ENCODE peak calls at places on chromosomes 6 and 20, in ten cellular contexts. K is endothelial cell, U is BJ, S is CD14-positive monocyte, Z is Calu3, P is spleen, X is mesothelial cell of epicardium, F is GM20000, B is neural progenitor cell, Y is AG04450. E is an unnamed sample.

GRCh38 chr6:44202972-44203750 is 13.6 kb upstream of the MYMX start:
- DNase-seq in F (no peak), K (no peak), S (no peak), Y (no peak), B (no peak), X (no peak), Z (no peak), U (no peak), P (no peak), E (no peak)

GRCh38 chr6:55282145-55282544 is 45.1 kb upstream of the GFRAL start:
- DNase-seq in F (no peak), K (no peak), Y (no peak), X (no peak), U (no peak), B (no peak), S (no peak), P (no peak), Z (no peak), E (no peak)

GRCh38 chr6:118705799-118706481 is 54.5 kb upstream of the CEP85L start:
- DNase-seq in S (no peak), K (no peak), F (peak), Z (peak), P (no peak), Y (no peak), U (no peak), B (peak), X (no peak), E (no peak)

GRCh38 chr6:14665827-14666724 is 548.5 kb downstream of the CD83 start:
- DNase-seq in X (no peak), K (no peak), Z (no peak), U (peak), S (peak), P (no peak), F (peak), B (no peak), Y (peak), E (peak)

GRCh38 chr6:79797912-79798311 is 149.4 kb downstream of the ELOVL4 start:
- DNase-seq in X (no peak), Z (no peak), S (no peak), P (no peak), B (no peak), K (no peak), U (no peak), Y (no peak), F (no peak), E (no peak)

GRCh38 chr20:33437141-33437911 is 6.2 kb downstream of the SNTA1 start:
- DNase-seq in Y (no peak), Z (no peak), X (peak), P (no peak), S (no peak), K (no peak), B (no peak), U (no peak), F (no peak), E (no peak)

GRCh38 chr20:61875996-61876395 is 189.7 kb downstream of the TAF4 start:
- DNase-seq in P (no peak), B (no peak), Z (no peak), S (no peak), K (no peak), Y (no peak), F (no peak), X (no peak), U (no peak), E (no peak)

GRCh38 chr20:33862709-33863403 is 51.7 kb downstream of the CHMP4B start:
- DNase-seq in B (peak), Y (peak), S (no peak), K (peak), U (no peak), Z (peak), F (peak), X (peak), P (peak), E (peak)

GRCh38 chr20:23269954-23270353 is 80.6 kb upstream of the NXT1 start:
- DNase-seq in Z (no peak), F (no peak), B (peak), Y (no peak), K (peak), S (no peak), U (no peak), P (peak), X (no peak), E (no peak)

GRCh38 chr20:50339196-50339901 is 148.7 kb downstream of the CEBPB start:
- DNase-seq in S (no peak), Y (no peak), U (peak), K (no peak), F (peak), Z (no peak), B (peak), P (peak), X (no peak), E (peak)

GRCh38 chr6:84667252-84668213 is 96.9 kb downstream of the TBX18 start:
- DNase-seq in X (no peak), Y (no peak), Z (no peak), F (no peak), B (no peak), S (no peak), P (no peak), K (no peak), U (no peak), E (no peak)

GRCh38 chr20:38424404-38424803 is 10.7 kb downstream of the SNHG17 start:
- DNase-seq in Y (no peak), P (no peak), K (no peak), F (no peak), S (no peak), B (no peak), X (no peak), Z (no peak), U (no peak), E (no peak)

GRCh38 chr20:41748756-41749582 is 130.8 kb upstream of the CHD6 start:
- DNase-seq in S (no peak), U (no peak), Z (no peak), B (no peak), P (no peak), K (no peak), Y (no peak), F (no peak), X (no peak), E (no peak)

GRCh38 chr20:59583428-59584277 is 20.7 kb upstream of the PHACTR3 start:
- DNase-seq in F (no peak), U (no peak), B (no peak), Z (no peak), S (no peak), K (no peak), P (peak), Y (no peak), X (no peak), E (no peak)

GRCh38 chr6:17278289-17279061 is 2.7 kb upstream of the RBM24 start:
- DNase-seq in B (no peak), X (no peak), U (peak), K (no peak), F (no peak), Z (no peak), S (no peak), Y (peak), P (no peak), E (peak)

GRCh38 chr6:139219271-139219729 is 72.5 kb downstream of the TXLNB start:
- DNase-seq in Z (peak), U (peak), P (peak), B (peak), F (peak), K (peak), S (peak), Y (peak), X (peak), E (peak)

GRCh38 chr6:89323461-89324098 is 8.5 kb upstream of the GABRR2 start:
- DNase-seq in Z (no peak), P (no peak), S (no peak), U (no peak), Y (no peak), X (no peak), B (no peak), F (no peak), K (no peak), E (no peak)

GRCh38 chr6:6969761-6970223 is 138.0 kb upstream of the RREB1 start:
- DNase-seq in X (no peak), F (no peak), K (no peak), S (no peak), Y (no peak), Z (peak), U (no peak), B (no peak), P (no peak), E (no peak)

GRCh38 chr20:20548527-20549266 is 163.7 kb downstream of the RALGAPA2 start:
- DNase-seq in S (no peak), U (no peak), P (no peak), Y (no peak), F (no peak), K (no peak), Z (peak), X (no peak), B (no peak), E (no peak)

DNA sequence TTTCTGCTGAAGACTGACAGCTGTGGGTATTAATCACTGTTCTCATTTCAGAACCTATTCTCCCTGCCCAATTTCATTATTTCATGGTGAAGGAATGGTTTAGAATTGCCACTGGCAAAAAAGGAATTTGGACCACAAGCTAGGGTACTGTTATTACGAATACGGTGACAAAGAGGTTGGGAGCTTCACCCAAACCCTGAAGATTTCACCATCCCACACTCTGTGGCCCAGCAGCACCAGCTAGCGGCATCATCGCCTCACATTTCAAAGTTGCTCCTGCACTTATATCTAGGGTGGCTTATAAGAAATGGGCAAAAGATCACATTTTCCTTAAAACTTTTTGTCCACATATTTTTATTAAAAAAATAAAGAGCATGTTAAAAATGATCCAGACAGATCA is 236.1 kb downstream of the SYNDIG1 start:
- DNase-seq in K (no peak), B (no peak), X (no peak), P (no peak), Z (no peak), S (no peak), U (no peak), Y (no peak), F (no peak), E (no peak)
- TF ChIP-seq CTCF in K (no peak), B (no peak), X (no peak), P (no peak), Z (no peak), S (no peak), U (peak), Y (no peak), F (no peak), E (no peak)

GRCh38 chr6:41373919-41374617 is 38.7 kb downstream of the NCR2 start:
- DNase-seq in U (no peak), P (no peak), Z (no peak), S (no peak), X (peak), Y (no peak), K (peak), F (no peak), B (peak), E (no peak)
- TF ChIP-seq CTCF in U (no peak), P (no peak), Z (no peak), S (no peak), X (no peak), Y (no peak), K (no peak), F (no peak), B (no peak), E (peak)

GRCh38 chr20:13648291-13648690 is 9.6 kb upstream of the TASP1 start:
- DNase-seq in P (no peak), S (no peak), F (no peak), U (no peak), Y (no peak), X (no peak), B (no peak), K (no peak), Z (no peak), E (no peak)

GRCh38 chr20:13648872-13649271 is 10.1 kb upstream of the TASP1 start:
- DNase-seq in B (no peak), Y (no peak), F (no peak), P (no peak), U (no peak), S (no peak), X (no peak), K (no peak), Z (no peak), E (no peak)

GRCh38 chr20:13649548-13649947 is 10.8 kb upstream of the TASP1 start:
- DNase-seq in Z (no peak), X (no peak), K (peak), P (no peak), B (peak), Y (no peak), U (no peak), S (no peak), F (no peak), E (no peak)

GRCh38 chr20:13638496-13639477 is at the start of gene TASP1:
- DNase-seq in P (peak), S (peak), K (peak), U (peak), B (peak), X (peak), Z (peak), F (peak), Y (peak), E (peak)

GRCh38 chr20:13644010-13644409 is 5.3 kb upstream of the TASP1 start:
- DNase-seq in P (no peak), S (no peak), F (no peak), U (no peak), X (no peak), K (no peak), Y (no peak), Z (peak), B (no peak), E (no peak)
- TF ChIP-seq CTCF in P (no peak), S (no peak), F (no peak), U (no peak), X (no peak), K (no peak), Y (no peak), Z (no peak), B (no peak), E (peak)

GRCh38 chr6:130202782-130203181 is 20.0 kb downstream of the SAMD3 start:
- DNase-seq in P (no peak), F (peak), U (no peak), Y (no peak), B (no peak), K (no peak), Z (no peak), X (no peak), S (no peak), E (no peak)

GRCh38 chr6:130207979-130208649 is 14.6 kb downstream of the SAMD3 start:
- DNase-seq in B (no peak), U (no peak), P (no peak), F (no peak), S (no peak), Y (no peak), K (no peak), Z (no peak), X (no peak), E (no peak)

GRCh38 chr6:130203370-130203769 is 19.4 kb downstream of the SAMD3 start:
- DNase-seq in Z (no peak), X (no peak), P (no peak), K (no peak), B (no peak), S (no peak), F (no peak), U (no peak), Y (no peak), E (no peak)

GRCh38 chr6:130204322-130204721 is 18.4 kb downstream of the SAMD3 start:
- DNase-seq in F (no peak), X (no peak), B (no peak), S (no peak), K (no peak), U (no peak), P (no peak), Y (no peak), Z (no peak), E (no peak)

DNA sequence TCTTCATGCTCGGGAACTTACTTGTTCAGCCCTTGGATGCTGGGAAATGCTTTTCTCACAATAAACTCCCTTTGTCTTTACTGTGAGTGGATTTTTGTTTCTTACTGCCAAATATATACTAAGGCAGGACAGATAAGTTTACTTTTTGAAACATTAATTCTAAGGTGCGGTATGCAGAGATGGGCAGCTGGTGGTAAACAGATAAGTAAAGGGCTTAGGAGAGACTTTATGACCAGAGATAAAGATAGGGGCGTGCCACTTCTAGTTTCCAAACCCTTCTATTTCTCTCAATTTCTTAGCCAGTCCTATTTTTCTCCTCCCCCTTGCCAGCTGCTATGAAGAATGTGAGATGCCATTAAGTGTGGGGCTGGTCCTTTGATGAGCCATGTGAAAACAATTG is 16.3 kb downstream of the SAMD3 start:
- DNase-seq in P (no peak), K (no peak), X (no peak), B (no peak), Z (no peak), Y (no peak), U (no peak), S (no peak), F (no peak), E (no peak)
- TF ChIP-seq CTCF in P (no peak), K (no peak), X (no peak), B (no peak), Z (no peak), Y (no peak), U (no peak), S (no peak), F (no peak), E (no peak)

DNA sequence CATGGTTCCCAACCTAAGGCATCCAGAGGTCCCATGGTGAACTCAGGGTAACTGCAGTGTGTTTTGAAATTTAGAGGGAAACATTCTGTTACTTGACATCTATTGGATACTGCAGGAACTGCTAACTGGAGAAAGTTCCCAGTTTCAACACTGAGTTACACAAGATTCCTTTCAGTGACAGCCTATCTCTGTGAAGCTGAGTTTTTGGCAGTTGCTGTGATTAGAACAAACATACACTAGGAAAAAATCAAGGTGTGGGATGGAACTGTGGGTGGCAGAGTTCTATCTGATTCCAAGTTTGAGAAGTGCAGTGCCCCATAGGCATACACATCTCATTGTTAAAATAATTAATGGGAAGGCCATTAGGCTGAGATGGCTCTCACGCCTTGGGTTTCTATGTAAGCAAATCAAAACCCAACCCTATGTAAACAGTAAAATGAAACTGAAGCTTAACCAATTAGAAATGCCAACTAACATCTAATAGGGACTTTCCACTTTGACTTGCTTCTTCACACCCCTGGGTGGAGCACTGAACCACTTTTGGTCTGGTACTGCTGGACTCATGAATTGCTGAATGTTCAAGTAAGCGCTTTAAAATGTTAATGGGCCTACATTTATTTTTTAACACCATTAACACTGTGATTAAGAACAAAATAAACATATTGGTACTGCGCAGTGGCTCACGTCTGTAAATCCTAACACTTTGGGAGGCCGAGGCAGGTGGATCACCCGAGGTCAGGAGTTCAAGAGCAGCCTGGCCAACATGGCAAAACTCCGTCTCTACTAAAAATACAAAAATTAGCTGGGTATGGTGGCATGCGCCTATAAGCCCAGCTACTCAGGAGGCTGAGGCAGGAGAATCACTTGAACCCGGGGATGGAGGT is 55.2 kb upstream of the TBC1D7 start:
- DNase-seq in U (no peak), X (no peak), K (no peak), Y (no peak), F (peak), P (no peak), B (no peak), S (no peak), Z (peak), E (no peak)
- TF ChIP-seq CTCF in U (no peak), X (no peak), K (no peak), Y (peak), F (peak), P (peak), B (no peak), S (peak), Z (no peak), E (peak)

GRCh38 chr20:3796477-3797225 is 541 bp downstream of the CDC25B start:
- DNase-seq in Z (no peak), F (no peak), P (peak), Y (no peak), X (no peak), S (no peak), U (no peak), K (no peak), B (peak), E (no peak)

GRCh38 chr20:3794701-3795420 is 1.2 kb upstream of the CDC25B start:
- DNase-seq in X (no peak), K (no peak), P (peak), S (no peak), U (no peak), Z (no peak), B (peak), Y (no peak), F (no peak), E (no peak)

GRCh38 chr20:3797592-3798404 is 1.7 kb downstream of the CDC25B start:
- DNase-seq in B (no peak), Z (no peak), Y (no peak), X (no peak), P (peak), S (no peak), K (no peak), F (peak), U (no peak), E (no peak)

GRCh38 chr20:3797226-3797545 is 1.1 kb downstream of the CDC25B start:
- DNase-seq in K (no peak), P (no peak), F (no peak), Y (no peak), Z (no peak), U (no peak), X (no peak), S (no peak), B (no peak), E (no peak)

GRCh38 chr20:3795511-3796468 is at the start of gene CDC25B:
- DNase-seq in K (peak), U (peak), S (peak), P (peak), B (peak), F (peak), X (peak), Z (peak), Y (peak), E (peak)
- TF ChIP-seq CTCF in K (peak), U (peak), S (peak), P (peak), B (peak), F (peak), X (peak), Z (no peak), Y (peak), E (peak)

GRCh38 chr6:129096651-129097290 is 213.8 kb downstream of the LAMA2 start:
- DNase-seq in B (no peak), X (no peak), U (no peak), F (no peak), Z (no peak), S (no peak), P (no peak), K (no peak), Y (no peak), E (no peak)

GRCh38 chr6:129102741-129103140 is 219.8 kb downstream of the LAMA2 start:
- DNase-seq in Y (no peak), F (no peak), K (no peak), P (no peak), Z (no peak), B (peak), X (no peak), S (no peak), U (no peak), E (no peak)

GRCh38 chr6:129098061-129098553 is 215.2 kb downstream of the LAMA2 start:
- DNase-seq in Z (no peak), U (no peak), X (no peak), S (no peak), B (no peak), P (no peak), K (no peak), Y (no peak), F (no peak), E (no peak)

GRCh38 chr6:129099696-129100095 is 216.8 kb downstream of the LAMA2 start:
- DNase-seq in K (no peak), F (no peak), B (no peak), X (no peak), U (no peak), S (no peak), P (no peak), Z (no peak), Y (no peak), E (no peak)

DNA sequence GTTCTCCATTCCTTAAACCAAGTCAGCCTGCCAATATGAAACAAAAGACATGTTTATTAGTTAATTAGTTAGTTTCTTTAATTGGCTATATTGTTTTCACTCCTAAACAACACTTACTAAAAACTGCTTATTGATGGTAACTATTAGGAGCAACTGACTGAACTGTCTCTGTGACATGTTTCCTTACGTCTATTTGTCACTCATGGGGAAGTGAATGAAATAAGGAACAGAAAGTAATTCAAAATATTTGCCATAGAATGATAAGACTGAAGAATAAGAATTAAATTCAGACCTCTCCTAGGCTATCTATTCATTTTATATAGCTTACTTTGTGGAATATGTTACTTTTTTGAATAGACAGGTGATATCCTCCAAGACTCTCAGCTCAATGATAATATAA is 217.2 kb downstream of the LAMA2 start:
- DNase-seq in S (no peak), B (no peak), K (no peak), Z (no peak), P (no peak), U (no peak), Y (no peak), X (no peak), F (no peak), E (no peak)
- TF ChIP-seq CTCF in S (no peak), B (no peak), K (no peak), Z (no peak), P (no peak), U (no peak), Y (no peak), X (no peak), F (no peak), E (no peak)